ENCODE peak calls at places on chromosomes 3 and 15, in five cellular contexts. One of them, this sample, is unnamed.

GRCh38 chr3:109548192-109548938 is 211.0 kb upstream of the DPPA4 start:
- DNase-seq in SK-N-SH: no peak
- DNase-seq in endodermal cell: no peak
- DNase-seq in neural progenitor cell: no peak
- DNase-seq in GM23248: peak
- DNase-seq in this sample: no peak

GRCh38 chr3:172152869-172153268 is 113.5 kb downstream of the FNDC3B start:
- DNase-seq in SK-N-SH: no peak
- DNase-seq in endodermal cell: no peak
- DNase-seq in neural progenitor cell: no peak
- DNase-seq in GM23248: peak
- DNase-seq in this sample: no peak

GRCh38 chr3:187406927-187407326 is 38.7 kb downstream of the RTP4 start:
- DNase-seq in SK-N-SH: no peak
- DNase-seq in endodermal cell: no peak
- DNase-seq in neural progenitor cell: no peak
- DNase-seq in GM23248: peak
- DNase-seq in this sample: no peak

GRCh38 chr3:126895178-126896066 is 87.5 kb upstream of the PLXNA1 start:
- DNase-seq in SK-N-SH: no peak
- DNase-seq in endodermal cell: peak
- DNase-seq in neural progenitor cell: no peak
- DNase-seq in GM23248: peak
- DNase-seq in this sample: no peak

GRCh38 chr3:13590841-13591515 is 42.1 kb downstream of the FBLN2 start:
- DNase-seq in SK-N-SH: no peak
- DNase-seq in endodermal cell: no peak
- DNase-seq in neural progenitor cell: no peak
- DNase-seq in GM23248: peak
- DNase-seq in this sample: no peak

GRCh38 chr15:72179950-72180581 is 17.5 kb downstream of the GRAMD2A start:
- DNase-seq in SK-N-SH: no peak
- DNase-seq in endodermal cell: peak
- DNase-seq in neural progenitor cell: peak
- DNase-seq in GM23248: no peak
- DNase-seq in this sample: peak

GRCh38 chr15:98292442-98293240 is 332.1 kb downstream of the ARRDC4 start:
- DNase-seq in SK-N-SH: peak
- DNase-seq in endodermal cell: peak
- DNase-seq in neural progenitor cell: peak
- DNase-seq in GM23248: peak
- DNase-seq in this sample: no peak

GRCh38 chr3:130839815-130840214 is 54.1 kb upstream of the ATP2C1 start:
- DNase-seq in SK-N-SH: no peak
- DNase-seq in endodermal cell: peak
- DNase-seq in neural progenitor cell: no peak
- DNase-seq in GM23248: no peak
- DNase-seq in this sample: no peak

GRCh38 chr3:117748131-117748530 is 1038.6 kb downstream of the TUSC7 start:
- DNase-seq in SK-N-SH: no peak
- DNase-seq in endodermal cell: no peak
- DNase-seq in neural progenitor cell: no peak
- DNase-seq in GM23248: peak
- DNase-seq in this sample: no peak

GRCh38 chr3:69290006-69290405 is 95.9 kb downstream of the FRMD4B start:
- DNase-seq in SK-N-SH: no peak
- DNase-seq in endodermal cell: no peak
- DNase-seq in neural progenitor cell: no peak
- DNase-seq in GM23248: no peak
- DNase-seq in this sample: no peak

GRCh38 chr15:64099379-64099778 is 3.6 kb downstream of the SNX1 start:
- DNase-seq in SK-N-SH: no peak
- DNase-seq in endodermal cell: no peak
- DNase-seq in neural progenitor cell: no peak
- DNase-seq in GM23248: peak
- DNase-seq in this sample: no peak
- H3K9ac ChIP-seq in SK-N-SH: no peak
- H3K9ac ChIP-seq in endodermal cell: no peak
- H3K9ac ChIP-seq in neural progenitor cell: no peak
- H3K9ac ChIP-seq in GM23248: peak
- H3K9ac ChIP-seq in this sample: no peak

DNA sequence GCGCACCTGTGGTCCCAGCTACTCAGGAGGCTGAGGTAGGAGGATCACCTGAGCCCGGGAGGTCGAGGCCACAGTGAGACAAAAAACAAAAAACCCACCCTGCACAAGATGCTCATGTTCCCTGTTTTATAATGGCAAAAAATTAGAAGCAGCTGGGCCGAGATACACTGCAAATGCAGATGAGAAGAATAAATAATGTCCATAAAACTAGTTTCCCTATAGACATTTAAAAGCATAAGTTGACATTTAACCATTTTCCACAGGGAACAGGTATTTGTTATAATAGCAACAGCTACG is 537 bp upstream of the SCAP start:
- DNase-seq in SK-N-SH: no peak
- DNase-seq in endodermal cell: no peak
- DNase-seq in neural progenitor cell: no peak
- DNase-seq in GM23248: no peak
- DNase-seq in this sample: no peak
- H3K9ac ChIP-seq in SK-N-SH: peak
- H3K9ac ChIP-seq in endodermal cell: peak
- H3K9ac ChIP-seq in neural progenitor cell: no peak
- H3K9ac ChIP-seq in GM23248: peak
- H3K9ac ChIP-seq in this sample: peak

GRCh38 chr3:50503504-50503903 is at the start of gene CACNA2D2:
- DNase-seq in SK-N-SH: peak
- DNase-seq in endodermal cell: peak
- DNase-seq in neural progenitor cell: peak
- DNase-seq in GM23248: peak
- DNase-seq in this sample: peak

GRCh38 chr3:50502584-50503423 is 630 bp downstream of the CACNA2D2 start:
- DNase-seq in SK-N-SH: peak
- DNase-seq in endodermal cell: peak
- DNase-seq in neural progenitor cell: peak
- DNase-seq in GM23248: peak
- DNase-seq in this sample: no peak

GRCh38 chr3:50504681-50505080 is 1.2 kb upstream of the CACNA2D2 start:
- DNase-seq in SK-N-SH: no peak
- DNase-seq in endodermal cell: no peak
- DNase-seq in neural progenitor cell: no peak
- DNase-seq in GM23248: no peak
- DNase-seq in this sample: no peak

GRCh38 chr3:50503947-50504346 is 513 bp upstream of the CACNA2D2 start:
- DNase-seq in SK-N-SH: no peak
- DNase-seq in endodermal cell: no peak
- DNase-seq in neural progenitor cell: no peak
- DNase-seq in GM23248: no peak
- DNase-seq in this sample: no peak

GRCh38 chr3:50502225-50502583 is 1.2 kb downstream of the CACNA2D2 start:
- DNase-seq in SK-N-SH: peak
- DNase-seq in endodermal cell: no peak
- DNase-seq in neural progenitor cell: peak
- DNase-seq in GM23248: no peak
- DNase-seq in this sample: no peak
- H3K9ac ChIP-seq in SK-N-SH: no peak
- H3K9ac ChIP-seq in endodermal cell: no peak
- H3K9ac ChIP-seq in neural progenitor cell: peak
- H3K9ac ChIP-seq in GM23248: no peak
- H3K9ac ChIP-seq in this sample: no peak

GRCh38 chr3:128823008-128823407 is 56.4 kb upstream of the ACAD9 start:
- DNase-seq in SK-N-SH: no peak
- DNase-seq in endodermal cell: no peak
- DNase-seq in neural progenitor cell: no peak
- DNase-seq in GM23248: no peak
- DNase-seq in this sample: no peak

GRCh38 chr3:128820252-128820839 is 59.1 kb upstream of the ACAD9 start:
- DNase-seq in SK-N-SH: no peak
- DNase-seq in endodermal cell: no peak
- DNase-seq in neural progenitor cell: no peak
- DNase-seq in GM23248: no peak
- DNase-seq in this sample: no peak

GRCh38 chr3:128823638-128824037 is 55.8 kb upstream of the ACAD9 start:
- DNase-seq in SK-N-SH: no peak
- DNase-seq in endodermal cell: no peak
- DNase-seq in neural progenitor cell: no peak
- DNase-seq in GM23248: no peak
- DNase-seq in this sample: no peak

DNA sequence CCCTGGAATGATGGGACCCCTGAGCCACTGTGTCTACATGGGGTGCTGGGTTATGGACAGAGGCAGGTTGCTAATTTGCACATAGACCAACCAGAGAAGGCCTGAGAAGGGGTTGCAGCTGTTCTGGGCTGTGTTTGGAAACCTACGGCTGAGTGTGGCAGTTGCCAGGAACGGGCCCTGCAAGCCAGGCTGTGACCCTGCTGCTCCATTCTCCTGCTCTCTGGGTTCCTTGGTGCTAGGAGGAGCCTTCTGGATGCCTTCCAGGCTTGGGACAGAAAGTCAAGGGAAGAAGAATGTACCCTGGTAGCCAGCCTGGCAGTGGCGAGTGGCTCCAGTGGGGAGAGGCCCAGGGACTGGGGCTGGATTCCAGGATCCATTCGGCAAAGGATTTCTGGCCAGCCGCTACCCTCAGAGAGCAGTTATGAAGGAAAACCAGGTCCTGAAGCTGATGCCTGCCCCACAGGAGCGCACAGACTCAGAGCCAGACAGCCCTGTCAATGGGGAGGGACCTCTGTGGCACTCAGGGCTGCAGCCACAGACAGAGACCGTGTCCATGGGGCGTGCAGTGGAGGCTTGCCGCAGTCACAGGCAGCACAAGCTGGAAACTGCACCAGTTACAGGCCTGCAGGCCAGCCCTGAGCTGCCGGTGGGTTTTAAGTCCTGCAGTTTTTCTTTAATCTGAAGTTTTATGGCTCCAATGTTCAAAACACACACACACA is 55.1 kb upstream of the ACAD9 start:
- DNase-seq in SK-N-SH: no peak
- DNase-seq in endodermal cell: no peak
- DNase-seq in neural progenitor cell: no peak
- DNase-seq in GM23248: no peak
- DNase-seq in this sample: no peak
- H3K9ac ChIP-seq in SK-N-SH: no peak
- H3K9ac ChIP-seq in endodermal cell: no peak
- H3K9ac ChIP-seq in neural progenitor cell: no peak
- H3K9ac ChIP-seq in GM23248: no peak
- H3K9ac ChIP-seq in this sample: no peak

DNA sequence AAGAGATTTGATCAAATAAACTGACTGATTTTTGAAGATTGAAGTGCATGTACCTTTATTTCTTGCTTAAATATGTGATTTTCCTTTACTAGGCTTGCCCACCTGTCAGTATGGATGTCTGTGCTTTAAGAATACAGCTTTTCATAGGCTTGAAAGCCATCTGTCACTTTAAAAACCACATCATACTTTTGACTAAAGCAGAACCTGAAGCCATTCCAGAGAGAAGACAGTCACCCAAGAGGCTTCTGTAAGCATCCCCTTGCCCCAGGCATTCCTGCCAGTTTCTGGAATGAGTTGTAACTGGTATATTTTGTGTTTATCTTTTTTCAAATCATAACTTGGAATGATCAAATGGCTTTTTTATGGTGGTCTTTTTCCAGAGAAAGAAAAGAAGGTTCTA is 24.0 kb downstream of the HPS3 start:
- DNase-seq in SK-N-SH: no peak
- DNase-seq in endodermal cell: no peak
- DNase-seq in neural progenitor cell: no peak
- DNase-seq in GM23248: no peak
- DNase-seq in this sample: no peak
- H3K9ac ChIP-seq in SK-N-SH: no peak
- H3K9ac ChIP-seq in endodermal cell: no peak
- H3K9ac ChIP-seq in neural progenitor cell: no peak
- H3K9ac ChIP-seq in GM23248: no peak
- H3K9ac ChIP-seq in this sample: no peak

DNA sequence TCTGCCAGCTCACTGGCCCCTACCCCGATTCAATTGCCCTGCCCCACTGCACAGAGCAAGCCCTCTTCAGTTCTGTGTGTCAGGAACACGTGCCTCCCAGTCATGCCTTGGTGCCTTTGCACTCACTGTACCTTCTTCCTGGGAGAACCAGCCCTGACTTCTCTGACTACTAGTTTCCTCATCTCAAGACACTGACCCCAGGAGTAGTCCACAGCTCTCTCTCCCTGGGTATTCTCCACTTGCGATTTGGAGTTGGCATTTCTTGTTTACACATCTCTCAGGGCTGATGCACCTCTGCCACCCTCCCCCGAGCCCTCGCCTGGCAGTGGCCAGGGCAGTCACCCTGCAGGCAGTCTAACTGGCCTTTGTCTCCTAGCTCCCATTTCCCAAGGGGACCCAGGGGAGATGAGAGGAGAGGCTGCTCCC is 5.7 kb downstream of the CISH start:
- DNase-seq in SK-N-SH: no peak
- DNase-seq in endodermal cell: no peak
- DNase-seq in neural progenitor cell: no peak
- DNase-seq in GM23248: no peak
- DNase-seq in this sample: peak
- H3K9ac ChIP-seq in SK-N-SH: no peak
- H3K9ac ChIP-seq in endodermal cell: no peak
- H3K9ac ChIP-seq in neural progenitor cell: no peak
- H3K9ac ChIP-seq in GM23248: no peak
- H3K9ac ChIP-seq in this sample: no peak

GRCh38 chr15:78263351-78263781 is 996 bp upstream of the DNAJA4 start:
- DNase-seq in SK-N-SH: no peak
- DNase-seq in endodermal cell: no peak
- DNase-seq in neural progenitor cell: no peak
- DNase-seq in GM23248: no peak
- DNase-seq in this sample: no peak
- H3K9ac ChIP-seq in SK-N-SH: no peak
- H3K9ac ChIP-seq in endodermal cell: no peak
- H3K9ac ChIP-seq in neural progenitor cell: no peak
- H3K9ac ChIP-seq in GM23248: no peak
- H3K9ac ChIP-seq in this sample: no peak

GRCh38 chr3:183825380-183826161 is at the start of gene MAP6D1:
- DNase-seq in SK-N-SH: peak
- DNase-seq in endodermal cell: peak
- DNase-seq in neural progenitor cell: peak
- DNase-seq in GM23248: peak
- DNase-seq in this sample: no peak

GRCh38 chr3:183823963-183824362 is 1.4 kb downstream of the MAP6D1 start:
- DNase-seq in SK-N-SH: no peak
- DNase-seq in endodermal cell: no peak
- DNase-seq in neural progenitor cell: no peak
- DNase-seq in GM23248: no peak
- DNase-seq in this sample: no peak

GRCh38 chr3:183826448-183826847 is 1.1 kb upstream of the MAP6D1 start:
- DNase-seq in SK-N-SH: no peak
- DNase-seq in endodermal cell: no peak
- DNase-seq in neural progenitor cell: no peak
- DNase-seq in GM23248: no peak
- DNase-seq in this sample: no peak

GRCh38 chr3:183826854-183827253 is 1.5 kb upstream of the MAP6D1 start:
- DNase-seq in SK-N-SH: no peak
- DNase-seq in endodermal cell: no peak
- DNase-seq in neural progenitor cell: no peak
- DNase-seq in GM23248: no peak
- DNase-seq in this sample: no peak

GRCh38 chr3:183824761-183825379 is 507 bp downstream of the MAP6D1 start:
- DNase-seq in SK-N-SH: peak
- DNase-seq in endodermal cell: peak
- DNase-seq in neural progenitor cell: peak
- DNase-seq in GM23248: peak
- DNase-seq in this sample: no peak
- H3K9ac ChIP-seq in SK-N-SH: peak
- H3K9ac ChIP-seq in endodermal cell: peak
- H3K9ac ChIP-seq in neural progenitor cell: no peak
- H3K9ac ChIP-seq in GM23248: peak
- H3K9ac ChIP-seq in this sample: no peak

This sample was measured in kidney.